ENCODE peak calls at places on chromosomes 16 and 17, in five cellular contexts. I, S, U, W and E are unnamed samples.

GRCh38 chr17:40552806-40553693 is 12.2 kb downstream of the CCR7 start:
- DNase-seq in I (no peak), S (peak), U (no peak), W (no peak), E (no peak)

GRCh38 chr16:81401035-81401950 is 43.3 kb upstream of the CMIP start:
- DNase-seq in I (no peak), S (no peak), U (peak), W (no peak), E (peak)

GRCh38 chr17:79997004-79997673 is 38.5 kb downstream of the TBC1D16 start:
- DNase-seq in I (no peak), S (no peak), U (peak), W (no peak), E (peak)

GRCh38 chr17:80737106-80738019 is 192.7 kb downstream of the RPTOR start:
- DNase-seq in I (no peak), S (no peak), U (no peak), W (no peak), E (no peak)

GRCh38 chr16:8087597-8088279 is 502.6 kb downstream of the TMEM114 start:
- DNase-seq in I (no peak), S (no peak), U (no peak), W (no peak), E (no peak)

GRCh38 chr17:60393840-60394529 is 2.1 kb upstream of the USP32 start:
- DNase-seq in I (no peak), S (no peak), U (no peak), W (no peak), E (peak)

GRCh38 chr17:63997341-63998048 is 656 bp upstream of the PRR29 start:
- DNase-seq in I (no peak), S (peak), U (no peak), W (no peak), E (no peak)

GRCh38 chr17:8225813-8226535 is 15.6 kb upstream of the AURKB start:
- DNase-seq in I (peak), S (peak), U (peak), W (peak), E (peak)

GRCh38 chr16:68574479-68574878 is 35.4 kb downstream of the ZFP90 start:
- DNase-seq in I (no peak), S (peak), U (no peak), W (no peak), E (peak)

GRCh38 chr17:21452377-21453143 is 76.4 kb downstream of the KCNJ12 start:
- DNase-seq in I (peak), S (peak), U (peak), W (peak), E (peak)

GRCh38 chr17:33778505-33779398 is 476.3 kb upstream of the CCL2 start:
- DNase-seq in I (peak), S (peak), U (peak), W (peak), E (peak)

GRCh38 chr17:40063034-40063765 is 435 bp downstream of the THRA start:
- DNase-seq in I (no peak), S (peak), U (peak), W (peak), E (no peak)

GRCh38 chr17:3710951-3711383 is 12.7 kb upstream of the HASPIN start:
- DNase-seq in I (no peak), S (peak), U (peak), W (no peak), E (peak)

GRCh38 chr16:8721693-8722348 is 47.4 kb downstream of the ABAT start:
- DNase-seq in I (no peak), S (no peak), U (no peak), W (no peak), E (no peak)

GRCh38 chr17:58995247-58995940 is 111.3 kb downstream of the TRIM37 start:
- DNase-seq in I (no peak), S (no peak), U (no peak), W (no peak), E (no peak)

GRCh38 chr17:80849119-80849518 is 142.5 kb upstream of the CHMP6 start:
- DNase-seq in I (no peak), S (no peak), U (no peak), W (no peak), E (no peak)

GRCh38 chr17:68182940-68183551 is 64.8 kb upstream of the AMZ2 start:
- DNase-seq in I (no peak), S (peak), U (no peak), W (no peak), E (no peak)

GRCh38 chr16:81451753-81452680 is 7.4 kb downstream of the CMIP start:
- DNase-seq in I (no peak), S (no peak), U (no peak), W (no peak), E (no peak)

GRCh38 chr16:48576927-48577326 is 33.1 kb downstream of the N4BP1 start:
- DNase-seq in I (no peak), S (no peak), U (no peak), W (no peak), E (no peak)

GRCh38 chr16:71484006-71484893 is 4.9 kb downstream of the ZNF19 start:
- DNase-seq in I (peak), S (peak), U (peak), W (peak), E (peak)

GRCh38 chr17:72642720-72643119 is 449.8 kb downstream of the SLC39A11 start:
- DNase-seq in I (no peak), S (no peak), U (no peak), W (no peak), E (peak)

GRCh38 chr16:84808812-84809211 is 11.0 kb upstream of the CRISPLD2 start:
- DNase-seq in I (no peak), S (no peak), U (no peak), W (no peak), E (no peak)

GRCh38 chr17:80371196-80371595 is 43.8 kb upstream of the ENDOV start:
- DNase-seq in I (no peak), S (no peak), U (no peak), W (no peak), E (no peak)

GRCh38 chr17:81586096-81586495 is 33.9 kb upstream of the FAAP100 start:
- DNase-seq in I (no peak), S (no peak), U (no peak), W (no peak), E (no peak)

GRCh38 chr17:45739786-45740185 is 44.3 kb upstream of the CRHR1 start:
- DNase-seq in I (no peak), S (no peak), U (no peak), W (no peak), E (no peak)

GRCh38 chr17:8470447-8471047 is 34.9 kb downstream of the NDEL1 start:
- DNase-seq in I (no peak), S (peak), U (no peak), W (no peak), E (no peak)

GRCh38 chr17:73307130-73307529 is 4.7 kb downstream of the CDC42EP4 start:
- DNase-seq in I (no peak), S (peak), U (no peak), W (no peak), E (no peak)

GRCh38 chr16:892006-892405 is 78.8 kb downstream of the LMF1 start:
- DNase-seq in I (no peak), S (no peak), U (no peak), W (no peak), E (no peak)

GRCh38 chr17:80005360-80006338 is 30.0 kb downstream of the TBC1D16 start:
- DNase-seq in I (peak), S (peak), U (peak), W (peak), E (peak)

GRCh38 chr17:73045722-73046121 is 46.8 kb downstream of the SLC39A11 start:
- DNase-seq in I (no peak), S (no peak), U (no peak), W (no peak), E (no peak)

GRCh38 chr16:27579086-27579980 is 29.4 kb downstream of the KATNIP start:
- DNase-seq in I (no peak), S (no peak), U (peak), W (no peak), E (peak)

GRCh38 chr17:39563476-39563875 is 44.2 kb downstream of the NEUROD2 start:
- DNase-seq in I (peak), S (peak), U (no peak), W (peak), E (no peak)

GRCh38 chr16:89658221-89658879 is 714 bp downstream of the SPATA33 start:
- DNase-seq in I (no peak), S (no peak), U (peak), W (no peak), E (peak)

GRCh38 chr17:4514206-4514605 is 15.5 kb downstream of the SPNS2 start:
- DNase-seq in I (no peak), S (no peak), U (no peak), W (no peak), E (peak)

GRCh38 chr17:17830269-17830567 is 6.6 kb downstream of the SREBF1 start:
- DNase-seq in I (no peak), S (no peak), U (no peak), W (no peak), E (no peak)

GRCh38 chr17:7959503-7960253 is 27.7 kb downstream of the CNTROB start:
- DNase-seq in I (no peak), S (no peak), U (peak), W (no peak), E (no peak)

GRCh38 chr16:49419016-49419415 is 45.4 kb downstream of the C16orf78 start:
- DNase-seq in I (no peak), S (no peak), U (no peak), W (no peak), E (no peak)

GRCh38 chr17:42561908-42562844 is at the start of gene COASY:
- DNase-seq in I (peak), S (peak), U (peak), W (peak), E (peak)

GRCh38 chr16:81899601-81900000 is 111.7 kb downstream of the SDR42E1 start:
- DNase-seq in I (no peak), S (no peak), U (no peak), W (no peak), E (no peak)

GRCh38 chr16:56931769-56932587 is at the start of gene HERPUD1:
- DNase-seq in I (peak), S (peak), U (peak), W (peak), E (peak)
- H3K18ac ChIP-seq in I (peak), S (peak), U (peak), W (peak), E (peak)

DNA sequence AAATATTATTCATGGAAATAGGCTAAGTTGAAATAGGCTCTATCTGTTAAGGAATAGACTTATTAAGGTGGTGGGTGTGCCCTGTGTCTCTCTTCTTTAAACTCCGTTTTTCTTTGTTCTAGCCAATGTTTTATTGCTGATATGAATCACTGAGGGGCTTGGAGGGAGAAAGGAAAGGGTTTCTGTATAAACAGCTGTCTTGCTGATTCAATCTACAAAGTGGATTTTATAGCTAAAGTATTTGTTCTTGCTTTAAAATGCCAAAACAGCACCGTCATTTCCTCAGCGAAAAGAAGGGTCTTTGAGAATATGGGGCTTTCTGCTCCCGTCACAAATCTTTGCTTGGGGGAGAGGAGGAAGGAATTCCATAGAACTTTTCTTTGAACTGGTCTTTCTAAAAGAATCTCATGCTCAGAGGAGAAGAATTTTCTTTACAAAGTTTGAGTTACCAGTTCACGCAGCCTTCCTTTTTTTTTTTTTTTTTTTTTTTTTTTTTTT is 39.3 kb downstream of the MSI2 start:
- DNase-seq in I (no peak), S (no peak), U (peak), W (no peak), E (peak)
- H2BK5ac ChIP-seq in I (no peak), S (no peak), U (no peak), W (no peak), E (no peak)

GRCh38 chr17:61483778-61484116 is 31.5 kb downstream of the TBX4 start:
- DNase-seq in I (no peak), S (no peak), U (no peak), W (no peak), E (no peak)

GRCh38 chr17:61481421-61481820 is 29.2 kb downstream of the TBX4 start:
- DNase-seq in I (no peak), S (peak), U (no peak), W (peak), E (no peak)

GRCh38 chr17:61480414-61480807 is 28.2 kb downstream of the TBX4 start:
- DNase-seq in I (no peak), S (no peak), U (no peak), W (no peak), E (no peak)

GRCh38 chr17:61484174-61484573 is 32.0 kb downstream of the TBX4 start:
- DNase-seq in I (no peak), S (no peak), U (no peak), W (no peak), E (no peak)

DNA sequence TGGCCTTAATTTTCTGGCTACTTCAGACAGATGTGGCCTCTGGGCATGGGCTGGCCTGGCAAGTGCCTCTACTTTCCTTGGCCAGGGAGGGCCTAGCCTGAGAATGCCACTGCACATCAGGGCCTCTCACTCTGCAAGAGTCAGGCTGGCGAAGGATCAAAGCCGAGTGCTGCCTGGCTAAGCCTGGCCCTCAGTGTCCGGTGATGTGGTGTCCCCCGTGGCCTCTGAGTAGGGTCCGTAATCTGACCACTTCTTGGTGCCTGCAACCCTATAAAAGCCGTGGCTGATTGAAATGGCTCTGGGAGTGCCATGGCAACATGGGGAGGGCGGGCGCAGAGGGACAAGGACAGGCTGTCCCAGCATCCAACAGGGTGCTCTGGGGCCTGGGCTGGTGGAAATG is 30.2 kb downstream of the TBX4 start:
- DNase-seq in I (no peak), S (peak), U (no peak), W (no peak), E (no peak)
- H2BK12ac ChIP-seq in I (no peak), S (no peak), U (no peak), W (no peak), E (no peak)

GRCh38 chr17:69579961-69580677 is 165.6 kb downstream of the MAP2K6 start:
- DNase-seq in I (no peak), S (no peak), U (no peak), W (no peak), E (no peak)
- H3K18ac ChIP-seq in I (no peak), S (no peak), U (no peak), W (no peak), E (no peak)

GRCh38 chr16:20905576-20905975 is 5.0 kb downstream of the LYRM1 start:
- DNase-seq in I (no peak), S (no peak), U (peak), W (no peak), E (no peak)
- H2BK5ac ChIP-seq in I (no peak), S (no peak), U (no peak), W (no peak), E (no peak)

DNA sequence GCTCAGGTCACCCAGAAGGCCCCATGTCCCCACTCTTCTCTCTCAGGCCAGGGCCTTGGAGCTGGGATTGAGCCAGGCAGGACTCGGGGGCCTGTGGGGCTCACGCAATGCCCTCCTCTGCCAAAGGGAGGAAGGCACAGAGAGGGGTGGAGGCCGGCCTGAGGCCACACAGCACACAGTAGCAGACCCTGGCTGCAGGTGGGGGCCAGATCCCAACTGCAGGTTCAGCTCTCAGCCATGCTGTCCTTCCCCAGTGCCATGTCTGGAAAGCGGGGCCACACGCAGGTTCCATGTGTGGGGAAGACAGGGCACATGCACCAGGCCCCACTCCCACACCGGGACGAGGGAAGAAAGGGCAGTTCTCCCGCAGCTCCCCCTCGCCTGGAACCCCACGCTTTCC is 33.3 kb upstream of the ZFPM1 start:
- DNase-seq in I (no peak), S (no peak), U (no peak), W (no peak), E (no peak)
- H2BK12ac ChIP-seq in I (peak), S (no peak), U (no peak), W (no peak), E (no peak)

GRCh38 chr17:54117452-54117851 is 294.7 kb downstream of the KIF2B start:
- DNase-seq in I (no peak), S (no peak), U (no peak), W (no peak), E (no peak)

DNA sequence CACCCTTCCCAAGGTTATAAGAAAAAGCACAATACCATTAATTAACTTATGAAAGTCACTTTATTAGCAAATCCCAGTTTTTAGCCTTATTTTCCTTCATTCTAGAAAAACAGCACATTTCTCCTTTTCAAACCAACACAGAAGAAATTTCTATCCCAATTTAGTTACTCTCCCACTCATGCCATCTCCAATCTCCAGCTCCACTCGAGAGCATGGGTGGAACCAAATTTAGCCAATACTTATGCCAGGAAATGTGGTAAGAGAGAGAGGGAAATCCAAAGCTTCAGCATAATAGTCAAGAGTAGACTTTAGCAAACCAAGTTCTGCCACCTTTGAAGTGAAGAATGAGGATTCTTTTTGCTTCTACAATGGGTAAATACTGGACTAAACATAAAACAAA is 288.8 kb downstream of the KIF2B start:
- DNase-seq in I (no peak), S (no peak), U (no peak), W (no peak), E (no peak)
- H3K18ac ChIP-seq in I (no peak), S (no peak), U (no peak), W (no peak), E (no peak)

DNA sequence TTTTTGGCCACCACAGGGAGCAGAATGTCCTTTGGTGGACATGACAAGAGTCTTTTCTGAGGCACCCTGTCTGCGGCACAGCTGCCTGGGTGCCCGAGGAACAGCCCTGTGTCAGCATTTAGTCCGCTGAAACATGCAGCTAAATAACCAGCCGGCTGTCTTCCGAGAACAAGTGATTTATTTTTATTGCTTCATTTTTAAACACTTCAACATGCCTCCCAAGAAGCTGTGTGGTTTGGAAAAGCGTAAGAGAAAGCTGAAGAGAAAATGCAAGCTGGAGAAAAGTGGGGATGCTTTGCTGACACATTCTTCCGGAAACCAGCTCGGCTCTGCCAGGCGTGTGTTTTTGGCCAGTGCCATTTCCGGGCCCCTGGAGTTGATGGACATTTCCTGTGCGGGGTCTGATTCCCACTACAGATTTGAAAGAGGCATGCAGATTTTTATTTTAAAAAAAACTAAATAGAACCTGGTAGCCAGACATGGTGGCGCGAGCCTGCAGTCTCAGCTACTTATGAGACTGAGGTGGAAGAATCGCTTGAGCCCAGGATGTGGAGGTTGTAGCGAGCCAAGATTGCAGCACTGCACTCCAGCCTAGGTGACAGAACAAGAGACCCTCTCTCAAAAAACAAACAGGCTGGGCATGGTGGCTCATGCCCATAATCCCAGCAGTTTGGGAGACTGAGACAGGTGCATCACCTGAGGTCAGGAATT is 94.8 kb downstream of the SEC14L1 start:
- DNase-seq in I (no peak), S (no peak), U (peak), W (no peak), E (no peak)
- H2BK5ac ChIP-seq in I (no peak), S (no peak), U (no peak), W (no peak), E (no peak)